ENCODE peak calls at places on chromosomes 16 and 17, in five cellular contexts. One of them, this sample, is unnamed.
A peak's percentile ranks its signal among the peaks of the same experiment; 100 is the strongest.

GRCh38 chr17:59423137-59423703 is 91.8 kb downstream of the YPEL2 start:
- DNase-seq in K562: peak; percentile 77
- DNase-seq in H1: no peak
- DNase-seq in HepG2: peak; percentile 55
- DNase-seq in GM12878: no peak
- DNase-seq in this sample: peak; percentile 36

GRCh38 chr16:2497116-2497630 is 16.6 kb upstream of the ATP6V0C start:
- DNase-seq in GM12878: no peak
- DNase-seq in K562: peak; percentile 88
- DNase-seq in H1: no peak
- DNase-seq in HepG2: no peak
- DNase-seq in this sample: no peak

GRCh38 chr17:72063262-72063661 is 57.6 kb upstream of the SOX9 start:
- DNase-seq in GM12878: no peak
- DNase-seq in H1: no peak
- DNase-seq in HepG2: no peak
- DNase-seq in K562: no peak
- DNase-seq in this sample: no peak

GRCh38 chr17:36592711-36593321 is 1.1 kb downstream of the DHRS11 start:
- DNase-seq in GM12878: no peak
- DNase-seq in HepG2: peak; percentile 41
- DNase-seq in H1: no peak
- DNase-seq in K562: no peak
- DNase-seq in this sample: no peak

GRCh38 chr17:8124350-8125195 is 667 bp upstream of the HES7 start:
- DNase-seq in H1: peak; percentile 55
- DNase-seq in HepG2: no peak
- DNase-seq in GM12878: no peak
- DNase-seq in K562: no peak
- DNase-seq in this sample: no peak

GRCh38 chr17:8420041-8420934 is 15.4 kb upstream of the NDEL1 start:
- DNase-seq in H1: no peak
- DNase-seq in K562: peak; percentile 74
- DNase-seq in GM12878: no peak
- DNase-seq in HepG2: peak; percentile 97
- DNase-seq in this sample: no peak

GRCh38 chr16:28531777-28532744 is 6.7 kb downstream of the NUPR1 start:
- DNase-seq in HepG2: peak; percentile 84
- DNase-seq in H1: peak; percentile 69
- DNase-seq in K562: no peak
- DNase-seq in GM12878: no peak
- DNase-seq in this sample: peak; percentile 56

GRCh38 chr16:2514333-2515179 is 804 bp downstream of the ATP6V0C start:
- DNase-seq in GM12878: no peak
- DNase-seq in H1: no peak
- DNase-seq in K562: peak; percentile 79
- DNase-seq in HepG2: no peak
- DNase-seq in this sample: no peak

GRCh38 chr17:17032131-17032692 is 10.0 kb upstream of the MPRIP start:
- DNase-seq in K562: no peak
- DNase-seq in GM12878: no peak
- DNase-seq in HepG2: peak; percentile 64
- DNase-seq in H1: no peak
- DNase-seq in this sample: no peak

GRCh38 chr16:15770107-15770506 is 86.7 kb downstream of the MYH11 start:
- DNase-seq in H1: no peak
- DNase-seq in GM12878: no peak
- DNase-seq in HepG2: no peak
- DNase-seq in K562: no peak
- DNase-seq in this sample: no peak

GRCh38 chr16:20867585-20867984 is 32.6 kb downstream of the DCUN1D3 start:
- DNase-seq in GM12878: no peak
- DNase-seq in H1: no peak
- DNase-seq in HepG2: no peak
- DNase-seq in K562: no peak
- DNase-seq in this sample: no peak

GRCh38 chr16:14365200-14365851 is 264.7 kb downstream of the PARN start:
- DNase-seq in GM12878: no peak
- DNase-seq in H1: no peak
- DNase-seq in HepG2: no peak
- DNase-seq in K562: no peak
- DNase-seq in this sample: no peak

GRCh38 chr16:17395849-17396480 is 74.8 kb downstream of the XYLT1 start:
- DNase-seq in H1: no peak
- DNase-seq in GM12878: no peak
- DNase-seq in HepG2: no peak
- DNase-seq in K562: no peak
- DNase-seq in this sample: no peak

GRCh38 chr17:69605571-69605970 is 191.1 kb downstream of the MAP2K6 start:
- DNase-seq in GM12878: no peak
- DNase-seq in HepG2: no peak
- DNase-seq in H1: no peak
- DNase-seq in K562: no peak
- DNase-seq in this sample: no peak

GRCh38 chr17:57898487-57899311 is 48.9 kb upstream of the MRPS23 start:
- DNase-seq in K562: no peak
- DNase-seq in HepG2: peak; percentile 72
- DNase-seq in GM12878: no peak
- DNase-seq in H1: peak; percentile 77
- DNase-seq in this sample: no peak

GRCh38 chr17:53353919-53354351 is 468.8 kb upstream of the KIF2B start:
- DNase-seq in H1: no peak
- DNase-seq in HepG2: no peak
- DNase-seq in GM12878: no peak
- DNase-seq in K562: no peak
- DNase-seq in this sample: no peak

GRCh38 chr16:86107190-86107589 is 208.2 kb downstream of the IRF8 start:
- DNase-seq in H1: no peak
- DNase-seq in K562: no peak
- DNase-seq in HepG2: no peak
- DNase-seq in GM12878: no peak
- DNase-seq in this sample: no peak

GRCh38 chr16:61858996-61859395 is 177.2 kb downstream of the CDH8 start:
- DNase-seq in K562: no peak
- DNase-seq in GM12878: no peak
- DNase-seq in HepG2: no peak
- DNase-seq in H1: no peak
- DNase-seq in this sample: no peak

GRCh38 chr17:82687375-82687861 is 11.1 kb downstream of the RAB40B start:
- DNase-seq in K562: no peak
- DNase-seq in GM12878: peak; percentile 4
- DNase-seq in HepG2: no peak
- DNase-seq in H1: no peak
- DNase-seq in this sample: no peak

GRCh38 chr17:36629970-36630369 is 28.6 kb downstream of the MRM1 start:
- DNase-seq in K562: no peak
- DNase-seq in GM12878: no peak
- DNase-seq in HepG2: no peak
- DNase-seq in H1: no peak
- DNase-seq in this sample: no peak

GRCh38 chr17:50013079-50013478 is 18.1 kb upstream of the DLX3 start:
- DNase-seq in H1: no peak
- DNase-seq in GM12878: no peak
- DNase-seq in HepG2: no peak
- DNase-seq in K562: no peak
- DNase-seq in this sample: no peak

GRCh38 chr17:79832211-79833109 is 6.8 kb downstream of the CBX4 start:
- DNase-seq in GM12878: no peak
- DNase-seq in H1: peak; percentile 74
- DNase-seq in K562: peak; percentile 67
- DNase-seq in HepG2: peak; percentile 85
- DNase-seq in this sample: no peak

GRCh38 chr16:15775209-15775608 is 81.6 kb downstream of the MYH11 start:
- DNase-seq in HepG2: no peak
- DNase-seq in K562: no peak
- DNase-seq in H1: no peak
- DNase-seq in GM12878: peak; percentile 11
- DNase-seq in this sample: peak; percentile 50

GRCh38 chr16:14302031-14302398 is 230.9 kb downstream of the MRTFB start:
- DNase-seq in HepG2: peak; percentile 49
- DNase-seq in H1: no peak
- DNase-seq in K562: peak; percentile 89
- DNase-seq in GM12878: no peak
- DNase-seq in this sample: no peak

GRCh38 chr16:10740845-10741208 is 2.8 kb upstream of the NUBP1 start:
- DNase-seq in H1: no peak
- DNase-seq in K562: no peak
- DNase-seq in HepG2: no peak
- DNase-seq in GM12878: no peak
- DNase-seq in this sample: no peak

GRCh38 chr16:10740000-10740844 is 3.4 kb upstream of the NUBP1 start:
- DNase-seq in GM12878: no peak
- DNase-seq in K562: no peak
- DNase-seq in H1: no peak
- DNase-seq in HepG2: no peak
- DNase-seq in this sample: no peak

GRCh38 chr16:10736926-10737625 is 6.6 kb upstream of the NUBP1 start:
- DNase-seq in K562: peak; percentile 67
- DNase-seq in HepG2: peak; percentile 76
- DNase-seq in GM12878: peak; percentile 65
- DNase-seq in H1: peak; percentile 68
- DNase-seq in this sample: peak; percentile 50

GRCh38 chr16:10741844-10742243 is 1.8 kb upstream of the NUBP1 start:
- DNase-seq in HepG2: no peak
- DNase-seq in K562: no peak
- DNase-seq in GM12878: no peak
- DNase-seq in H1: no peak
- DNase-seq in this sample: no peak

GRCh38 chr16:10738231-10739077 is 5.2 kb upstream of the NUBP1 start:
- DNase-seq in GM12878: peak; percentile 82
- DNase-seq in HepG2: peak; percentile 92
- DNase-seq in K562: peak; percentile 64
- DNase-seq in H1: no peak
- DNase-seq in this sample: peak; percentile 79
- TF ChIP-seq SP1 in GM12878: peak; percentile 23
- TF ChIP-seq SP1 in HepG2: no peak
- TF ChIP-seq SP1 in K562: no peak
- TF ChIP-seq SP1 in H1: no peak
- TF ChIP-seq SP1 in this sample: peak; percentile 69

GRCh38 chr16:82713778-82714177 is 87.0 kb downstream of the CDH13 start:
- DNase-seq in K562: no peak
- DNase-seq in HepG2: no peak
- DNase-seq in GM12878: no peak
- DNase-seq in H1: no peak
- DNase-seq in this sample: no peak
- H3K4me1 ChIP-seq in K562: no peaks in the 10 kb centered on the region
- H3K4me1 ChIP-seq in HepG2: no peaks in the 10 kb centered on the region
- H3K4me1 ChIP-seq in GM12878: no peaks in the 10 kb centered on the region
- H3K4me1 ChIP-seq in H1: peaks cover 3% of the 10 kb centered on the region
- H3K4me1 ChIP-seq in this sample: no peaks in the 10 kb centered on the region

GRCh38 chr17:62801553-62801952 is 6.6 kb downstream of the MARCHF10 start:
- DNase-seq in GM12878: no peak
- DNase-seq in HepG2: no peak
- DNase-seq in H1: no peak
- DNase-seq in K562: no peak
- DNase-seq in this sample: no peak

GRCh38 chr17:62802531-62803205 is 5.4 kb downstream of the MARCHF10 start:
- DNase-seq in GM12878: no peak
- DNase-seq in HepG2: no peak
- DNase-seq in H1: no peak
- DNase-seq in K562: no peak
- DNase-seq in this sample: no peak

GRCh38 chr17:62804025-62804424 is 4.1 kb downstream of the MARCHF10 start:
- DNase-seq in HepG2: no peak
- DNase-seq in H1: no peak
- DNase-seq in K562: no peak
- DNase-seq in GM12878: no peak
- DNase-seq in this sample: no peak

GRCh38 chr17:62797959-62798358 is 10.2 kb downstream of the MARCHF10 start:
- DNase-seq in HepG2: no peak
- DNase-seq in H1: peak; percentile 10
- DNase-seq in K562: no peak
- DNase-seq in GM12878: no peak
- DNase-seq in this sample: no peak

GRCh38 chr17:62800580-62800979 is 7.5 kb downstream of the MARCHF10 start:
- DNase-seq in K562: no peak
- DNase-seq in HepG2: no peak
- DNase-seq in H1: peak; percentile 41
- DNase-seq in GM12878: no peak
- DNase-seq in this sample: no peak
- TF ChIP-seq SP1 in K562: no peak
- TF ChIP-seq SP1 in HepG2: no peak
- TF ChIP-seq SP1 in H1: peak; percentile 43
- TF ChIP-seq SP1 in GM12878: no peak
- TF ChIP-seq SP1 in this sample: no peak

GRCh38 chr17:77144227-77144626 is 3.5 kb downstream of the SEC14L1 start:
- DNase-seq in GM12878: no peak
- DNase-seq in H1: no peak
- DNase-seq in K562: no peak
- DNase-seq in HepG2: no peak
- DNase-seq in this sample: no peak

GRCh38 chr17:77147357-77147801 is 6.6 kb downstream of the SEC14L1 start:
- DNase-seq in HepG2: no peak
- DNase-seq in H1: no peak
- DNase-seq in K562: no peak
- DNase-seq in GM12878: peak; percentile 73
- DNase-seq in this sample: no peak

GRCh38 chr17:77146882-77147281 is 6.1 kb downstream of the SEC14L1 start:
- DNase-seq in HepG2: no peak
- DNase-seq in H1: no peak
- DNase-seq in K562: no peak
- DNase-seq in GM12878: no peak
- DNase-seq in this sample: no peak

GRCh38 chr17:77145209-77145608 is 4.4 kb downstream of the SEC14L1 start:
- DNase-seq in HepG2: no peak
- DNase-seq in GM12878: peak; percentile 40
- DNase-seq in K562: no peak
- DNase-seq in H1: no peak
- DNase-seq in this sample: no peak

DNA sequence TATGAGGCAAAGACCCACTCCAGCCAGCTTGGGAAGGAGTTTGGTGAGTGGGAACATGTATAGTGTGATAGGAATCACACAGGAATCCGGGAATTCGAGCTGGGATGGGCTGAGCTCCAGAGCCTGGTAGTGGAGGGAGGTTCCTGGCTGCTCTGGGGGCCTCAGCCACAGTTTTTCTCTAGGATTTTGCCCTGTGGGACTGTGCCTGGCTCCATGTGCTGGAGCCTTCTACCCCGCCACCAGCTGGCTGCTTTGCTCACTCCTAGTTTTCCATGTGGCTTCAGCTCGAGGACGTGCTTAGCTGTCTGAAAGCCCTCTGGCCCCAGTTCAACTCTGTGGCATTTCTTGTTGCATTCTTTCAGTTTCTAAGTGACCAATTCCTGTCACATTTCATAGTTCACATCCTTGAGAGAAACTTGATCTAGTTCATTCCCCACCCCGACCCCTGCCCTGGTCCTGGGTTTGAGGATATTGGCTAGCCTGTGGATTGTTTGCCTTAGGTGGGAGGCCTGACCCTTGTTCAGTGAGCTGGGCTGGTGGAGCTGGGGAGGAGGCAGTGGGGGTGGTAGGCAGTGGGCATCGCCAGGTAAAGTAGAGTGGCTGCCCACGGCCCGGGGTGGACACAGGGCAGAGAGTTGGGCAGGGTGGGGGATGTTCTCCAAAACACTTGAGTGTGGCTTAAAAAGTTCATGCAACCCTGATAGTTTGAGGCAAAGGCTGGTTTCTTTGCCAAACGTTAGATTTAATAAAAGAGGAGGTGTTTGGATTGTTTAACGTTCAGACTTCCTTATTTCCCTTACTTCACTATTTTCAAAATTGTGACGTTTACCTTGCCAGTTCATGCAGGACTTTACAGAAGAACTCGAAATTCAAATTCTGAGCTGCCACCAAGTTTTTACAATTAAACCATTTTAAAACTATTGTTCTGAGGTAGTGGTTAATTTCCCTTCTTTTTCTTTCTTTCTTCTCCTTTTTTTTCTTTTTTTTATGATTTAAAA is 5.2 kb downstream of the SEC14L1 start:
- DNase-seq in HepG2: peak; percentile 70
- DNase-seq in GM12878: peak; percentile 71
- DNase-seq in K562: no peak
- DNase-seq in H1: no peak
- DNase-seq in this sample: no peak
- H3K4me1 ChIP-seq in HepG2: peaks cover 85% of the 10 kb centered on the region
- H3K4me1 ChIP-seq in GM12878: peaks cover 43% of the 10 kb centered on the region
- H3K4me1 ChIP-seq in K562: peaks cover 15% of the 10 kb centered on the region
- H3K4me1 ChIP-seq in H1: peaks cover 14% of the 10 kb centered on the region
- H3K4me1 ChIP-seq in this sample: peaks cover 11% of the 10 kb centered on the region

This sample was measured in HCT116.